ENCODE peak calls at places on chromosome 4, in nine cellular contexts. A is thoracic aorta, Q is transverse colon, K is neuronal stem cell, E is GM23248, D is heart left ventricle, V is aorta, Z is Karpas-422, M is cardiac muscle cell. F is an unnamed sample.

GRCh38 chr4:17285747-17286146 is 226.1 kb downstream of the QDPR start:
- DNase-seq in M (no peak), A (no peak), D (no peak), Q (no peak), Z (no peak), V (no peak), E (no peak), K (no peak), F (no peak)

GRCh38 chr4:76420901-76421581 is at the start of gene CCDC158:
- DNase-seq in M (no peak), A (no peak), Q (no peak), Z (no peak), V (peak; percentile 83), K (no peak), D (peak; percentile 65), E (peak; percentile 67), F (no peak)

GRCh38 chr4:75698162-75698962 is 25.2 kb upstream of the G3BP2 start:
- DNase-seq in E (no peak), A (no peak), Z (peak; percentile 69), D (no peak), M (no peak), K (no peak), V (no peak), Q (no peak), F (no peak)

GRCh38 chr4:85968945-85969830 is 390.7 kb downstream of the MAPK10 start:
- DNase-seq in E (peak; percentile 86), K (peak; percentile 24), V (no peak), A (no peak), M (peak; percentile 57), Z (peak; percentile 85), D (no peak), Q (no peak), F (no peak)

GRCh38 chr4:159026329-159026728 is 76.5 kb upstream of the RAPGEF2 start:
- DNase-seq in A (no peak), D (no peak), V (no peak), K (no peak), Q (no peak), Z (no peak), M (no peak), E (no peak), F (no peak)

GRCh38 chr4:28225689-28226353 is 1365.2 kb downstream of the STIM2 start:
- DNase-seq in E (no peak), Z (no peak), V (no peak), A (no peak), D (no peak), K (no peak), Q (no peak), M (no peak), F (no peak)

GRCh38 chr4:145679991-145680455 is at the start of gene C4orf51:
- DNase-seq in K (no peak), M (peak; percentile 52), V (no peak), D (no peak), Z (no peak), A (no peak), Q (no peak), E (peak; percentile 70), F (no peak)

GRCh38 chr4:148481644-148482043 is 39.4 kb upstream of the NR3C2 start:
- DNase-seq in Z (no peak), M (no peak), V (no peak), A (no peak), Q (no peak), E (no peak), D (no peak), K (no peak), F (no peak)

GRCh38 chr4:22190855-22191254 is 242.3 kb upstream of the KCNIP4 start:
- DNase-seq in A (no peak), M (no peak), V (no peak), E (peak; percentile 83), D (no peak), Z (no peak), K (no peak), Q (no peak), F (no peak)

GRCh38 chr4:92522371-92522770 is 218.6 kb downstream of the GRID2 start:
- DNase-seq in A (no peak), D (no peak), M (peak; percentile 70), V (no peak), K (no peak), E (no peak), Z (no peak), Q (no peak), F (no peak)

GRCh38 chr4:181289203-181289602 is 954.0 kb upstream of the TENM3 start:
- DNase-seq in D (no peak), K (no peak), V (no peak), E (no peak), M (peak; percentile 10), Q (no peak), A (no peak), Z (no peak), F (no peak)

GRCh38 chr4:159368320-159368719 is 265.4 kb downstream of the RAPGEF2 start:
- DNase-seq in M (no peak), Z (no peak), A (no peak), V (no peak), K (no peak), D (no peak), E (peak; percentile 40), Q (no peak), F (no peak)

GRCh38 chr4:3305610-3306371 is 13.0 kb downstream of the RGS12 start:
- DNase-seq in K (no peak), M (no peak), Z (no peak), A (no peak), V (peak; percentile 55), Q (no peak), D (peak; percentile 39), E (peak; percentile 77), F (peak; percentile 55)

GRCh38 chr4:89111833-89112563 is 665 bp downstream of the TIGD2 start:
- DNase-seq in A (no peak), Q (peak; percentile 25), K (no peak), E (peak; percentile 94), Z (peak; percentile 14), M (peak; percentile 35), V (no peak), D (no peak), F (no peak)

GRCh38 chr4:89108068-89108467 is 3.3 kb upstream of the TIGD2 start:
- DNase-seq in K (no peak), Q (no peak), E (no peak), D (no peak), A (no peak), Z (no peak), V (no peak), M (no peak), F (no peak)

GRCh38 chr4:89109841-89110540 is 1.3 kb upstream of the TIGD2 start:
- DNase-seq in Z (no peak), V (no peak), M (peak; percentile 3), K (no peak), E (peak; percentile 12), Q (no peak), D (no peak), A (no peak), F (no peak)

GRCh38 chr4:89110986-89111832 is at the start of gene TIGD2:
- DNase-seq in Z (peak; percentile 94), M (peak; percentile 93), K (peak; percentile 88), A (peak; percentile 36), Q (peak; percentile 92), D (peak; percentile 93), E (peak; percentile 96), V (peak; percentile 96), F (peak; percentile 83)

GRCh38 chr4:89110541-89110985 is 770 bp upstream of the TIGD2 start:
- DNase-seq in V (no peak), M (no peak), Q (no peak), Z (no peak), K (peak; percentile 9), A (no peak), E (no peak), D (no peak), F (no peak)
- H3K4me3 ChIP-seq in V (peak overlapping the region; percentile 65), M (peak overlapping the region; percentile 50), Q (peak overlapping the region; percentile 98), Z (peak overlapping the region; percentile 73), K (peak overlapping the region; percentile 71), A (peak overlapping the region; percentile 92), E (peak overlapping the region; percentile 82), D (peak overlapping the region; percentile 79), F (peak overlapping the region; percentile 78)

GRCh38 chr4:48216563-48216962 is 53.1 kb downstream of the TEC start:
- DNase-seq in D (no peak), V (no peak), A (no peak), Q (no peak), M (no peak), E (no peak), K (no peak), Z (no peak), F (no peak)

GRCh38 chr4:48215977-48216376 is 53.7 kb downstream of the TEC start:
- DNase-seq in A (no peak), E (no peak), D (no peak), Q (no peak), Z (no peak), V (no peak), K (no peak), M (no peak), F (no peak)

DNA sequence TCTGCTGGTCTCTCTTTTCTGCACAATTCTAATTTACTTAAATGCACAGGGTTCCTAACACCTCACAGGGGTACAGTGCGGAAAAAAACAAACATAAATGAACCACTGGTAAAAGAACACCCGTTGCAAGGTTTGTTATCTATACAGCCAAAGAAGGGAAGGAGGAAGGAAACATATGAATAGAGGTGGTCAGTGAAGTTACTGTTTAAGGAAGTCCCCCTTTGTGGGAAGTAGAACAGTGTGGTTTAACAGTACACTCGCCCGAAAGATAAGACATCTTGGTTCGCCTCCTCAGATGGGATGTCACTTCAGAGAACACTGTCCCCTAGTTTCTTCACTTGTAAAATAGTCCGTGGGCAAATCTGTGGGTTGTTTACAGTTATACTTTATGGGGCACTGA is 57.5 kb downstream of the TEC start:
- DNase-seq in E (no peak), D (no peak), V (no peak), Q (no peak), A (no peak), K (no peak), M (no peak), Z (peak; percentile 2), F (no peak)
- H3K27ac ChIP-seq in E (no peak overlapping the region), D (no peak overlapping the region), V (no peak overlapping the region), Q (no peak overlapping the region), A (no peak overlapping the region), K (no peak overlapping the region), M (no peak overlapping the region), Z (no peak overlapping the region), F (no peak overlapping the region)

DNA sequence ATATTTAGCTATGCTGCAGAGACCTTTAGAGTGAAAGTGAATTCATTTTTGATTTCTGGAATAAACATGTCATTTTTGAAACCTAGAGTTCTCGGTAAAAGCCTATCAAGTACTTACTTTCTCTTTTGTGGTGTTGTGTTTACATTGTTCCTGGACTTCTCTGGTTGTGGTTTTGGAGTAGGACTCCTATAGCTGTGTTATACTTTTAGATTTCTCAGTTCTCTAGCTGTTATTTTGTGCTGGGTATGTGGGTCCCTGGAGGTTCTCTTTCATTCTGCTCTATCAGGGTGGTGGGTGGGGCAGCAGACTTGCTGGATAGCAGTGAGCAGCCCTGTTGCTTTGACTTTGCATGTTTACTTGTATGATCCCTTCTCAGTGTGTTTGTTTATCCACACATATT is 25.6 kb upstream of the MSMO1 start:
- DNase-seq in Q (no peak), A (no peak), V (no peak), M (no peak), E (peak; percentile 53), K (no peak), Z (peak; percentile 59), D (no peak), F (no peak)
- H3K4me3 ChIP-seq in Q (peak overlapping the region; percentile 25), A (peak overlapping the region; percentile 41), V (no peak overlapping the region), M (no peak overlapping the region), E (peak overlapping the region; percentile 71), K (no peak overlapping the region), Z (peak overlapping the region; percentile 44), D (peak overlapping the region; percentile 37), F (peak overlapping the region; percentile 50)

DNA sequence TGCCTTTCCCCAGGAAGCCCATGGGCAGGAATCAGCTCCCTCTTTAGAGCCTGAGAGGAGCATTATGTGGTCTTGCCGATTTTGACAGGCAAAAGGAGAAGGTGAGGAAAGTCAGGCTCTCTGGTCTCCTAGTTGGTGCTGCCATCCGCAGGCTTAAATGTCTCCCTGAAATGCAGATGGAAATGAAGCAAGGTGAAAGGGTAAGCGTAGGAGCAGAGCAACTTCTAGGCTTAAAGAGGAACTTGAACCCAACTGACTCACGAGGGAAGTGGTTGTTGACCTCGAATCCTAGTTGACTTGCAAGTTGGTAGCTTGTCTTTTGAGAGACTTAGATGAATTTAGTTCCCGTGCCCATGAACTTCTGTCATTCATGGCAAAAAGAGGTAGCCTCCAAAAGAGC is 205.9 kb downstream of the PTTG2 start:
- DNase-seq in M (no peak), E (no peak), A (no peak), K (no peak), D (no peak), V (no peak), Q (no peak), Z (no peak), F (no peak)
- H3K27ac ChIP-seq in M (no peak overlapping the region), E (no peak overlapping the region), A (no peak overlapping the region), K (no peak overlapping the region), D (peak overlapping the region; percentile 12), V (no peak overlapping the region), Q (no peak overlapping the region), Z (no peak overlapping the region), F (no peak overlapping the region)